ENCODE peak calls at places on chromosomes 1 and 21, in four cellular contexts. J, Y, H and E are unnamed samples.

GRCh38 chr21:41883582-41883981 is 4.4 kb upstream of the PRDM15 start:
- DNase-seq in J (no peak), Y (no peak), H (no peak), E (no peak)

GRCh38 chr1:100556181-100556580 is 18.2 kb downstream of the GPR88 start:
- DNase-seq in J (no peak), Y (no peak), H (no peak), E (no peak)

GRCh38 chr1:46749921-46750404 is 31.0 kb upstream of the EFCAB14 start:
- DNase-seq in J (no peak), Y (no peak), H (no peak), E (no peak)

GRCh38 chr1:153957744-153958110 is 685 bp downstream of the CRTC2 start:
- DNase-seq in J (no peak), Y (no peak), H (no peak), E (no peak)

GRCh38 chr21:43712268-43712942 is 6.5 kb upstream of the PDXK start:
- DNase-seq in J (peak), Y (no peak), H (no peak), E (no peak)

GRCh38 chr1:47440052-47440848 is 2.4 kb downstream of the FOXD2 start:
- DNase-seq in J (no peak), Y (no peak), H (no peak), E (no peak)

GRCh38 chr1:200184196-200184595 is 156.7 kb downstream of the NR5A2 start:
- DNase-seq in J (no peak), Y (no peak), H (no peak), E (peak)

GRCh38 chr1:32981003-32981909 is 16.6 kb upstream of the RNF19B start:
- DNase-seq in J (peak), Y (peak), H (no peak), E (no peak)

GRCh38 chr1:65764052-65764451 is 28.6 kb upstream of the PDE4B start:
- DNase-seq in J (no peak), Y (no peak), H (no peak), E (no peak)

GRCh38 chr1:85202092-85202863 is 1.5 kb upstream of the SYDE2 start:
- DNase-seq in J (no peak), Y (no peak), H (no peak), E (no peak)

GRCh38 chr1:115454835-115455511 is 116.9 kb upstream of the NGF start:
- DNase-seq in J (no peak), Y (no peak), H (no peak), E (no peak)

GRCh38 chr1:40161888-40162397 is 756 bp downstream of the RLF start:
- DNase-seq in J (no peak), Y (no peak), H (no peak), E (no peak)

GRCh38 chr1:234760303-234760723 is 150.3 kb upstream of the IRF2BP2 start:
- DNase-seq in J (no peak), Y (no peak), H (peak), E (no peak)

GRCh38 chr1:164384262-164384661 is 174.7 kb upstream of the PBX1 start:
- DNase-seq in J (no peak), Y (no peak), H (no peak), E (no peak)

GRCh38 chr21:17699524-17700189 is 87.0 kb upstream of the BTG3 start:
- DNase-seq in J (no peak), Y (peak), H (no peak), E (no peak)

GRCh38 chr1:228079601-228080263 is 2.8 kb upstream of the ARF1 start:
- DNase-seq in J (no peak), Y (no peak), H (no peak), E (no peak)

GRCh38 chr1:186404454-186405051 is 28.9 kb downstream of the ODR4 start:
- DNase-seq in J (peak), Y (no peak), H (peak), E (peak)

GRCh38 chr21:32359719-32360260 is 33.0 kb downstream of the URB1 start:
- DNase-seq in J (peak), Y (no peak), H (peak), E (no peak)

GRCh38 chr1:8349473-8349865 is 31.6 kb downstream of the SLC45A1 start:
- DNase-seq in J (no peak), Y (no peak), H (no peak), E (no peak)

GRCh38 chr1:58861510-58861909 is 77.7 kb upstream of the JUN start:
- DNase-seq in J (no peak), Y (no peak), H (no peak), E (no peak)

DNA sequence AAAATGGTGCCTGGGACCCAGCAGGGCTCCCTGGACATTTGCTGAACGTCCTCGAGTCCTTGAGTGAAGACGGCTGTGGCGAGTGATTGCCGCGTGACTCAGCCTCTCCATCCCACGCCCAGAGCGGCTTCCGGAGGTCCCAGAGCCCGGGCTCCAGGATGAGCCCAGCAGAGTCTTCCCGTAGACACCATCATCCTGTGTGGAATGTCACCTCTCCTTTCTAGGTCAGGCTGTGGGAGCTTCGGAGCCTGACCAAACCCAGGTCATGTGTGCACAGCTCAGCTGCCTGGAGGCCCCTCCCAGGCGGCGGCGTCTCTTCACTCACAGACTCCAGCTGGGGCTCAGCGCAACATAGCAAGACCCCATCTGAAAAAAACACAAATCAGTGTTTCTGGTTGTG is 38.2 kb downstream of the PRKCZ start:
- DNase-seq in J (peak), Y (no peak), H (no peak), E (no peak)
- TF ChIP-seq FOXM1 in J (no peak), Y (no peak), H (no peak), E (no peak)

GRCh38 chr1:88217386-88217785 is 466.7 kb upstream of the PKN2 start:
- DNase-seq in J (no peak), Y (no peak), H (no peak), E (no peak)

GRCh38 chr1:88221396-88221795 is 462.7 kb upstream of the PKN2 start:
- DNase-seq in J (no peak), Y (no peak), H (no peak), E (no peak)

GRCh38 chr1:88216441-88216840 is 467.6 kb upstream of the PKN2 start:
- DNase-seq in J (no peak), Y (no peak), H (no peak), E (peak)
- TF ChIP-seq FOXM1 in J (no peak), Y (no peak), H (no peak), E (no peak)

DNA sequence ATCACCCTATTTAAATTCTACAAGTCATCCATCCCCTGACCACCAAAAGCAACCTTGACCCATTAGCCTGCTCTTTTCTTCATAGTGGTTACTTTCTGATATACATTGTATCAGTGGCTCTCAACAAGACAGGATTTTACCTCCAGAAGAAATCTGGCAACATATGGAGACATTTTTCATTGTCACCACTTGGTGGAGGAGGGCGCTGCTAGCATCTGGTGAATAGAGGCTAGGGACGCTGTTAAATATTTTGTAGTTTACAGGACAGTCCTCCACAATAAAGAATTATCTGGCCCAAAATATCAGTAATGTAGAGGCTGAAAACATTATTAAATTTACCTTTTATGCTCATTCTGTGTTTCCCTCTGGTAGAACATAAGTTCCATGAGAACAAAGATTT is 6.1 kb downstream of the HSPA13 start:
- DNase-seq in J (no peak), Y (no peak), H (no peak), E (no peak)
- TF ChIP-seq FOXM1 in J (no peak), Y (no peak), H (no peak), E (no peak)

GRCh38 chr21:21029159-21029558 is 30.9 kb downstream of the NCAM2 start:
- DNase-seq in J (peak), Y (no peak), H (no peak), E (no peak)
- TF ChIP-seq FOXM1 in J (no peak), Y (no peak), H (no peak), E (no peak)

GRCh38 chr1:6329851-6330250 is 63.7 kb downstream of the ACOT7 start:
- DNase-seq in J (no peak), Y (no peak), H (no peak), E (no peak)

GRCh38 chr1:6331543-6332246 is 61.9 kb downstream of the ACOT7 start:
- DNase-seq in J (no peak), Y (no peak), H (no peak), E (no peak)

GRCh38 chr1:6329392-6329791 is 64.2 kb downstream of the ACOT7 start:
- DNase-seq in J (no peak), Y (no peak), H (no peak), E (no peak)

GRCh38 chr1:6328696-6329095 is 64.9 kb downstream of the ACOT7 start:
- DNase-seq in J (no peak), Y (no peak), H (no peak), E (no peak)

GRCh38 chr1:6330410-6330827 is 63.1 kb downstream of the ACOT7 start:
- DNase-seq in J (no peak), Y (no peak), H (no peak), E (no peak)
- TF ChIP-seq FOXM1 in J (no peak), Y (no peak), H (no peak), E (no peak)

DNA sequence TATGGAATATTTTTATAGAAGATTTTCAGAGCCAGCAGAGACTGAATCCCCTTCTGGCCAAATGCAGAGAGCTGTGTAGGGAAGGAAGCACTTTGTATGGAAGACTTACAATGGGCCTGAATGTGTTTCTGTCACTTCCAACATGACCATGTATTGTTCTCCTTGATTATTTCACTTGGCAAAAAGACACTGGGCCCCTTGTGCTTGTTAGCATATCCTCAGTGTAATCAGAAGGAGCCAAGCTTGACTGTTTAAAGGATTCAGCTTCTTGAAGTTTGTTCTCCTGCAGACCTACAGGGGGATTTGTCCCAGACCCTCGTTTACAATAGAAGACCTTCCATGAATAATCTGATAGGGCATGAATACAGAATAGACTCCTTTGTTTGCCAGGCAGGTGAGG is 48.1 kb upstream of the UBE2U start:
- DNase-seq in J (no peak), Y (no peak), H (no peak), E (no peak)
- TF ChIP-seq FOXM1 in J (no peak), Y (no peak), H (no peak), E (no peak)

GRCh38 chr1:29719253-29719652 is 482.9 kb downstream of the PTPRU start:
- DNase-seq in J (no peak), Y (no peak), H (no peak), E (no peak)
- TF ChIP-seq FOXM1 in J (no peak), Y (no peak), H (no peak), E (no peak)

GRCh38 chr1:165895451-165895871 is 68.0 kb downstream of the UCK2 start:
- DNase-seq in J (no peak), Y (no peak), H (no peak), E (no peak)
- TF ChIP-seq FOXM1 in J (no peak), Y (no peak), H (no peak), E (no peak)

GRCh38 chr1:11280719-11281376 is 7.8 kb downstream of the UBIAD1 start:
- DNase-seq in J (no peak), Y (peak), H (no peak), E (no peak)
- TF ChIP-seq FOXM1 in J (no peak), Y (no peak), H (no peak), E (no peak)

DNA sequence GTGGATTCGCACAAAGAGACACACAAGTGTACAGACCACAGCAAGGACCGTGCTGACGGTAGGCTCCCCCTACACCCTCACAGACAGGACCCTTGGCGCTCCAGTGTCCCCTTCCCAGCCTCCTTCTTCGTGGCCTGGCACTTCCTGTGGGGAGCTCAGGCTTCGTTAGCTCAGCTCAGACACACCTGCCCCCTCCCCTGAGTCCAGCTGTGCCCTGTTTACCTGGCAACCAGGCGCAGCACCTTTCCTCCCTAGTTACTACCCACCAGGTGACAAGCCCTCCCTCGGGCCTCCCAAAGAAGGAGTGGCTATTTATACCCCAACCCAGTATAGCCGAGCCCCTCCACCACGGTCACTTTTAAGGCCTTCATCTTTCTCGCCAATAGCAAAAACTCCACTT is 4.7 kb downstream of the CELF3 start:
- DNase-seq in J (no peak), Y (no peak), H (no peak), E (no peak)
- TF ChIP-seq FOXM1 in J (no peak), Y (no peak), H (no peak), E (no peak)